ENCODE peak calls at places on chromosomes 7 and 10, in six cellular contexts. One of them, this sample, is unnamed.

GRCh38 chr10:127979017-127979416 is 72.1 kb downstream of the PTPRE start:
- DNase-seq in stomach: peak
- DNase-seq in endothelial cell of umbilical vein: peak
- DNase-seq in sigmoid colon: no peak
- DNase-seq in transverse colon: no peak
- DNase-seq in breast epithelium: no peak
- DNase-seq in this sample: no peak

GRCh38 chr7:65250697-65251395 is 122.8 kb upstream of the ZNF92 start:
- DNase-seq in stomach: no peak
- DNase-seq in endothelial cell of umbilical vein: no peak
- DNase-seq in sigmoid colon: no peak
- DNase-seq in transverse colon: no peak
- DNase-seq in breast epithelium: no peak
- DNase-seq in this sample: no peak

GRCh38 chr10:115918812-115919211 is 354.2 kb downstream of the GFRA1 start:
- DNase-seq in stomach: no peak
- DNase-seq in endothelial cell of umbilical vein: no peak
- DNase-seq in sigmoid colon: no peak
- DNase-seq in transverse colon: no peak
- DNase-seq in breast epithelium: no peak
- DNase-seq in this sample: no peak

GRCh38 chr10:33087142-33087541 is 129.1 kb upstream of the ITGB1 start:
- DNase-seq in stomach: no peak
- DNase-seq in endothelial cell of umbilical vein: no peak
- DNase-seq in sigmoid colon: no peak
- DNase-seq in transverse colon: no peak
- DNase-seq in breast epithelium: no peak
- DNase-seq in this sample: no peak

GRCh38 chr7:11436317-11436716 is 395.7 kb downstream of the THSD7A start:
- DNase-seq in stomach: no peak
- DNase-seq in endothelial cell of umbilical vein: no peak
- DNase-seq in sigmoid colon: no peak
- DNase-seq in transverse colon: no peak
- DNase-seq in breast epithelium: no peak
- DNase-seq in this sample: no peak

GRCh38 chr10:490256-490655 is 199.2 kb downstream of the DIP2C start:
- DNase-seq in stomach: peak
- DNase-seq in endothelial cell of umbilical vein: no peak
- DNase-seq in sigmoid colon: peak
- DNase-seq in transverse colon: peak
- DNase-seq in breast epithelium: no peak
- DNase-seq in this sample: peak

GRCh38 chr10:122446668-122447410 is 7.6 kb upstream of the ARMS2 start:
- DNase-seq in stomach: no peak
- DNase-seq in endothelial cell of umbilical vein: no peak
- DNase-seq in sigmoid colon: no peak
- DNase-seq in transverse colon: no peak
- DNase-seq in breast epithelium: no peak
- DNase-seq in this sample: no peak

GRCh38 chr10:92997620-92998019 is 63.0 kb upstream of the CYP26C1 start:
- DNase-seq in stomach: no peak
- DNase-seq in endothelial cell of umbilical vein: no peak
- DNase-seq in sigmoid colon: no peak
- DNase-seq in transverse colon: no peak
- DNase-seq in breast epithelium: no peak
- DNase-seq in this sample: no peak

GRCh38 chr7:131893627-131894345 is 337.4 kb upstream of the PODXL start:
- DNase-seq in stomach: no peak
- DNase-seq in endothelial cell of umbilical vein: no peak
- DNase-seq in sigmoid colon: no peak
- DNase-seq in transverse colon: no peak
- DNase-seq in breast epithelium: no peak
- DNase-seq in this sample: no peak

GRCh38 chr7:77453531-77453930 is 37.4 kb upstream of the GSAP start:
- DNase-seq in stomach: no peak
- DNase-seq in endothelial cell of umbilical vein: peak
- DNase-seq in sigmoid colon: no peak
- DNase-seq in transverse colon: no peak
- DNase-seq in breast epithelium: no peak
- DNase-seq in this sample: no peak

GRCh38 chr7:104643587-104644217 is 315.3 kb downstream of the LHFPL3 start:
- DNase-seq in stomach: no peak
- DNase-seq in endothelial cell of umbilical vein: peak
- DNase-seq in sigmoid colon: no peak
- DNase-seq in transverse colon: no peak
- DNase-seq in breast epithelium: no peak
- DNase-seq in this sample: no peak

GRCh38 chr7:100825215-100825671 is 2.1 kb downstream of the EPHB4 start:
- DNase-seq in stomach: no peak
- DNase-seq in endothelial cell of umbilical vein: peak
- DNase-seq in sigmoid colon: no peak
- DNase-seq in transverse colon: no peak
- DNase-seq in breast epithelium: no peak
- DNase-seq in this sample: no peak

GRCh38 chr7:154928136-154929005 is 74.6 kb downstream of the PAXIP1 start:
- DNase-seq in stomach: peak
- DNase-seq in endothelial cell of umbilical vein: peak
- DNase-seq in sigmoid colon: no peak
- DNase-seq in transverse colon: peak
- DNase-seq in breast epithelium: peak
- DNase-seq in this sample: no peak

GRCh38 chr10:102195301-102195870 is 30.7 kb upstream of the ELOVL3 start:
- DNase-seq in stomach: no peak
- DNase-seq in endothelial cell of umbilical vein: no peak
- DNase-seq in sigmoid colon: no peak
- DNase-seq in transverse colon: no peak
- DNase-seq in breast epithelium: no peak
- DNase-seq in this sample: no peak

GRCh38 chr10:133104972-133105495 is 17.3 kb downstream of the ADGRA1 start:
- DNase-seq in stomach: no peak
- DNase-seq in endothelial cell of umbilical vein: no peak
- DNase-seq in sigmoid colon: no peak
- DNase-seq in transverse colon: no peak
- DNase-seq in breast epithelium: no peak
- DNase-seq in this sample: no peak

GRCh38 chr7:116354171-116354545 is 143.8 kb downstream of the TES start:
- DNase-seq in stomach: peak
- DNase-seq in endothelial cell of umbilical vein: no peak
- DNase-seq in sigmoid colon: peak
- DNase-seq in transverse colon: peak
- DNase-seq in breast epithelium: peak
- DNase-seq in this sample: no peak

GRCh38 chr7:638256-639011 is 88.1 kb upstream of the DNAAF5 start:
- DNase-seq in stomach: no peak
- DNase-seq in endothelial cell of umbilical vein: no peak
- DNase-seq in sigmoid colon: no peak
- DNase-seq in transverse colon: no peak
- DNase-seq in breast epithelium: no peak
- DNase-seq in this sample: no peak

GRCh38 chr7:633381-634018 is 93.0 kb upstream of the DNAAF5 start:
- DNase-seq in stomach: no peak
- DNase-seq in endothelial cell of umbilical vein: no peak
- DNase-seq in sigmoid colon: no peak
- DNase-seq in transverse colon: no peak
- DNase-seq in breast epithelium: no peak
- DNase-seq in this sample: no peak

GRCh38 chr7:637826-638225 is 88.7 kb upstream of the DNAAF5 start:
- DNase-seq in stomach: no peak
- DNase-seq in endothelial cell of umbilical vein: no peak
- DNase-seq in sigmoid colon: no peak
- DNase-seq in transverse colon: no peak
- DNase-seq in breast epithelium: no peak
- DNase-seq in this sample: no peak

GRCh38 chr7:635227-635626 is 91.3 kb upstream of the DNAAF5 start:
- DNase-seq in stomach: no peak
- DNase-seq in endothelial cell of umbilical vein: no peak
- DNase-seq in sigmoid colon: no peak
- DNase-seq in transverse colon: no peak
- DNase-seq in breast epithelium: no peak
- DNase-seq in this sample: no peak

GRCh38 chr7:636396-636795 is 90.1 kb upstream of the DNAAF5 start:
- DNase-seq in stomach: peak
- DNase-seq in endothelial cell of umbilical vein: no peak
- DNase-seq in sigmoid colon: no peak
- DNase-seq in transverse colon: no peak
- DNase-seq in breast epithelium: no peak
- DNase-seq in this sample: no peak
- TF ChIP-seq CTCF in stomach: peak
- TF ChIP-seq CTCF in endothelial cell of umbilical vein: peak
- TF ChIP-seq CTCF in sigmoid colon: no peak
- TF ChIP-seq CTCF in transverse colon: no peak
- TF ChIP-seq CTCF in breast epithelium: no peak
- TF ChIP-seq CTCF in this sample: no peak

GRCh38 chr7:156892086-156892800 is 740 bp downstream of the LMBR1 start:
- DNase-seq in stomach: peak
- DNase-seq in endothelial cell of umbilical vein: peak
- DNase-seq in sigmoid colon: peak
- DNase-seq in transverse colon: peak
- DNase-seq in breast epithelium: peak
- DNase-seq in this sample: no peak
- TF ChIP-seq POLR2AphosphoS5 in stomach: no peak
- TF ChIP-seq POLR2AphosphoS5 in endothelial cell of umbilical vein: no peak
- TF ChIP-seq POLR2AphosphoS5 in sigmoid colon: no peak
- TF ChIP-seq POLR2AphosphoS5 in transverse colon: no peak
- TF ChIP-seq POLR2AphosphoS5 in breast epithelium: no peak
- TF ChIP-seq POLR2AphosphoS5 in this sample: no peak

GRCh38 chr10:100370561-100370975 is 23.5 kb downstream of the SCD start:
- DNase-seq in stomach: no peak
- DNase-seq in endothelial cell of umbilical vein: no peak
- DNase-seq in sigmoid colon: no peak
- DNase-seq in transverse colon: peak
- DNase-seq in breast epithelium: no peak
- DNase-seq in this sample: no peak
- TF ChIP-seq POLR2A in stomach: no peak
- TF ChIP-seq POLR2A in endothelial cell of umbilical vein: no peak
- TF ChIP-seq POLR2A in sigmoid colon: no peak
- TF ChIP-seq POLR2A in transverse colon: no peak
- TF ChIP-seq POLR2A in breast epithelium: no peak
- TF ChIP-seq POLR2A in this sample: no peak

DNA sequence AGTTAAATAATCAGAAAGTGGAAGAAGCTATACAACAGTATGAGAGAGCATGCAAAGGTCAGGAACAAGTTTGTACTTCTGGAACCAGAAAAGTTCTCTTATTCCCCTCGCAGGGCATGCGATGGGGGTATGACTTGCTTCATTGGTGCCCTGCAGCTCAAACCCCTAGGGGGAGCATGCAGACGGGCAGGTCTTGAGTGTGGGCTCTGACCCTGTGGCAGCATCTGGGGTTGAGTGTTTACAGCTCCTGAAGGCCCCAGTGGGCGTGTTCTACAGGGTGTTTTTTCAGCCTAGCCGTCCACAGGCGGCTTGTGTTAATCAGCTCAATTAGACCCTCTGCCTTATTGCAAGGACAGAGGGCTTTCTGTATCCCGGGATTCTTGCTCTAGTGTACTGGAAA is 44.5 kb downstream of the KIF20B start:
- DNase-seq in stomach: no peak
- DNase-seq in endothelial cell of umbilical vein: no peak
- DNase-seq in sigmoid colon: no peak
- DNase-seq in transverse colon: no peak
- DNase-seq in breast epithelium: no peak
- DNase-seq in this sample: no peak
- TF ChIP-seq CTCF in stomach: no peak
- TF ChIP-seq CTCF in endothelial cell of umbilical vein: no peak
- TF ChIP-seq CTCF in sigmoid colon: no peak
- TF ChIP-seq CTCF in transverse colon: no peak
- TF ChIP-seq CTCF in breast epithelium: no peak
- TF ChIP-seq CTCF in this sample: no peak

GRCh38 chr7:93906267-93906666 is at the start of gene GNGT1:
- DNase-seq in stomach: no peak
- DNase-seq in endothelial cell of umbilical vein: no peak
- DNase-seq in sigmoid colon: no peak
- DNase-seq in transverse colon: no peak
- DNase-seq in breast epithelium: no peak
- DNase-seq in this sample: no peak

GRCh38 chr7:93914581-93915066 is 6.9 kb upstream of the GNG11 start:
- DNase-seq in stomach: no peak
- DNase-seq in endothelial cell of umbilical vein: peak
- DNase-seq in sigmoid colon: no peak
- DNase-seq in transverse colon: no peak
- DNase-seq in breast epithelium: no peak
- DNase-seq in this sample: no peak

GRCh38 chr7:93913197-93913596 is 6.8 kb downstream of the GNGT1 start:
- DNase-seq in stomach: no peak
- DNase-seq in endothelial cell of umbilical vein: no peak
- DNase-seq in sigmoid colon: no peak
- DNase-seq in transverse colon: no peak
- DNase-seq in breast epithelium: no peak
- DNase-seq in this sample: no peak

DNA sequence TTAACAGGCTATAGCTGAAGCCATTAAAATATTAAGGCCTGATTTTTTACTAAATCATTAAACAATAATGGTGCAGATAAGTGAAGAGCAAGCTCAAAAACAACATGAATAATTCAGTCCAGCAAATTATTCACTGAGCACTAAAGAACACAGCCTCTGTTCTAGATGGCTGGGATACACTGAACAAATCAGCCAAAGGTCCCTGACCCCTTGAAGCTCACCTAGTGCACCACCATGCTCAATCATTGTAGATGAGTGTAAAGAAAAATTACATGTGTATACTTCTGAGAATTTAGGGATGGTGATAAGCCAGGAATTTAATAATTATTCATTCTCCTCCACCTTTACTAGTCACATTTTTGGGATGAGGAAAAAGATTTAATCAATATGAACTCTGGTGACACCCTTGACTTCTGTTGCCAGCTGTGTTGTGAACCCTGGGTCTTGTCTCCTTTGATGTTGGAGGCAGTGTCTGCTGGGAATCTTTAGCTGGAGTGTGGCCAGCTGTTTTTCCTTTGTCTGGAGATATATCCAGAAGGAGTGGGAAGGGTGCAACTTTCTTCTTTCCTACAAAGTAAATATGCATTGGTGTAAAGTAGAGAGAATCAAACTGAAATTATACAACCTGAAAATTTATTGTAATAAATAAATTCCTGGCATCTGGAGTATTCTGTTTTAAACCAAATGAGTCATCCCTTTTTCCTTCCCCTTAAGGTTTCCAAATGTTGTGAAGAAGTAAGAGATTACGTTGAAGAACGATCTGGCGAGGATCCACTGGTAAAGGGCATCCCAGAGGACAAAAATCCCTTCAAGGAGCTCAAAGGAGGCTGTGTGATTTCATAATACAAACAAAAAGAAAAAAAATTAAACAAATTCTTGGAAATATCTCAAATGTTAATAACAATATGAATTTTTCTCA is 4.0 kb downstream of the GNGT1 start:
- DNase-seq in stomach: no peak
- DNase-seq in endothelial cell of umbilical vein: peak
- DNase-seq in sigmoid colon: peak
- DNase-seq in transverse colon: no peak
- DNase-seq in breast epithelium: no peak
- DNase-seq in this sample: no peak
- TF ChIP-seq POLR2AphosphoS5 in stomach: no peak
- TF ChIP-seq POLR2AphosphoS5 in endothelial cell of umbilical vein: no peak
- TF ChIP-seq POLR2AphosphoS5 in sigmoid colon: no peak
- TF ChIP-seq POLR2AphosphoS5 in transverse colon: no peak
- TF ChIP-seq POLR2AphosphoS5 in breast epithelium: no peak
- TF ChIP-seq POLR2AphosphoS5 in this sample: no peak

GRCh38 chr10:22319559-22320558 is 1.0 kb upstream of the BMI1 start:
- DNase-seq in stomach: no peak
- DNase-seq in endothelial cell of umbilical vein: peak
- DNase-seq in sigmoid colon: no peak
- DNase-seq in transverse colon: no peak
- DNase-seq in breast epithelium: no peak
- DNase-seq in this sample: no peak
- TF ChIP-seq POLR2A in stomach: no peak
- TF ChIP-seq POLR2A in endothelial cell of umbilical vein: no peak
- TF ChIP-seq POLR2A in sigmoid colon: no peak
- TF ChIP-seq POLR2A in transverse colon: no peak
- TF ChIP-seq POLR2A in breast epithelium: no peak
- TF ChIP-seq POLR2A in this sample: no peak

This sample was measured in esophagus muscularis mucosa.